ENCODE peak calls at places on chromosomes 7 and 10, in four cellular contexts. C is PC-3, N is GM23248, R is MM.1S. S is an unnamed sample.

GRCh38 chr10:69061305-69062161 is 26.4 kb upstream of the SRGN start:
- DNase-seq in C (peak; percentile 100), N (peak; percentile 98), R (no peak), S (peak; percentile 64)

GRCh38 chr10:117997673-117998072 is 49.1 kb downstream of the RAB11FIP2 start:
- DNase-seq in C (peak; percentile 29), N (no peak), R (no peak), S (no peak)

GRCh38 chr7:157875230-157876179 is 538.7 kb downstream of the DNAJB6 start:
- DNase-seq in C (peak; percentile 38), N (peak; percentile 3), R (no peak), S (peak; percentile 79)

GRCh38 chr7:92517626-92518025 is 10.7 kb downstream of the PEX1 start:
- DNase-seq in C (peak; percentile 4), N (peak; percentile 58), R (no peak), S (no peak)

GRCh38 chr7:79454325-79454960 is 976 bp upstream of the MAGI2 start:
- DNase-seq in C (no peak), N (peak; percentile 77), R (no peak), S (peak; percentile 52)

GRCh38 chr7:98078197-98078870 is 28.3 kb upstream of the LMTK2 start:
- DNase-seq in C (no peak), N (no peak), R (peak; percentile 89), S (no peak)

GRCh38 chr7:97731736-97732370 is at the start of gene TAC1:
- DNase-seq in C (no peak), N (peak; percentile 32), R (no peak), S (peak; percentile 35)

GRCh38 chr7:148434181-148434769 is 156.3 kb upstream of the C7orf33 start:
- DNase-seq in C (no peak), N (peak; percentile 11), R (no peak), S (no peak)

GRCh38 chr7:13903997-13904396 is 85.5 kb downstream of the ETV1 start:
- DNase-seq in C (no peak), N (peak; percentile 77), R (no peak), S (no peak)

GRCh38 chr7:150323682-150324365 is 479 bp upstream of the ACTR3C start:
- DNase-seq in C (peak; percentile 8), N (no peak), R (peak; percentile 14), S (no peak)

GRCh38 chr7:128266891-128267839 is 26.1 kb downstream of the LEP start:
- DNase-seq in C (peak; percentile 13), N (peak; percentile 70), R (no peak), S (peak; percentile 62)

GRCh38 chr7:130096243-130096827 is 26.0 kb downstream of the KLHDC10 start:
- DNase-seq in C (no peak), N (peak; percentile 38), R (no peak), S (no peak)

GRCh38 chr7:31633894-31634494 is 53.0 kb upstream of the PPP1R17 start:
- DNase-seq in C (peak; percentile 80), N (peak; percentile 69), R (peak; percentile 43), S (peak; percentile 84)

GRCh38 chr7:9250876-9251275 is 817.5 kb downstream of the NXPH1 start:
- DNase-seq in C (no peak), N (no peak), R (no peak), S (no peak)

GRCh38 chr7:155190608-155191536 is 106.8 kb upstream of the INSIG1 start:
- DNase-seq in C (peak; percentile 39), N (peak; percentile 73), R (peak; percentile 39), S (peak; percentile 72)

GRCh38 chr7:158763454-158764033 is 58.9 kb upstream of the NCAPG2 start:
- DNase-seq in C (no peak), N (no peak), R (no peak), S (no peak)

GRCh38 chr7:37986780-37987380 is 66.4 kb downstream of the EPDR1 start:
- DNase-seq in C (no peak), N (no peak), R (no peak), S (no peak)

DNA sequence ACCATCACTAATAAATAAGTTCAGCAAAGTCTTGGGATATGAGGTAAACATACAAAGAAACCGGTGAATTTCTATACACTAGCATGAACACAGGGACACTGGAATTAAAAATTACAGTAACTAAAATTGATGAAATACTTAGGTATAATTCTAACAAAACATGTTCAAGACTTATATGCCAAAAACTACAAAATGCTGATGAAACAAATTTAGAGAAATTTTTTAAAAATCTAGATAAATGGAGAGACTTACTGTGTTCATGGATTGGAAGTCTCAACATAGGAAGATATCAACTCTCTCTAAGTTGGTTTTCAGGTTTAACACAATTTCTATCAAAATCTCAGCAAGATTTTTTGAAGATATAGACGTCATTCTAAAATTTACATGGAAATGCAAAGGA is 128.8 kb upstream of the RET start:
- DNase-seq in C (no peak), N (no peak), R (no peak), S (no peak)
- TF ChIP-seq EZH2phosphoT487 in C (no peak), N (no peak), R (no peak), S (no peak)

DNA sequence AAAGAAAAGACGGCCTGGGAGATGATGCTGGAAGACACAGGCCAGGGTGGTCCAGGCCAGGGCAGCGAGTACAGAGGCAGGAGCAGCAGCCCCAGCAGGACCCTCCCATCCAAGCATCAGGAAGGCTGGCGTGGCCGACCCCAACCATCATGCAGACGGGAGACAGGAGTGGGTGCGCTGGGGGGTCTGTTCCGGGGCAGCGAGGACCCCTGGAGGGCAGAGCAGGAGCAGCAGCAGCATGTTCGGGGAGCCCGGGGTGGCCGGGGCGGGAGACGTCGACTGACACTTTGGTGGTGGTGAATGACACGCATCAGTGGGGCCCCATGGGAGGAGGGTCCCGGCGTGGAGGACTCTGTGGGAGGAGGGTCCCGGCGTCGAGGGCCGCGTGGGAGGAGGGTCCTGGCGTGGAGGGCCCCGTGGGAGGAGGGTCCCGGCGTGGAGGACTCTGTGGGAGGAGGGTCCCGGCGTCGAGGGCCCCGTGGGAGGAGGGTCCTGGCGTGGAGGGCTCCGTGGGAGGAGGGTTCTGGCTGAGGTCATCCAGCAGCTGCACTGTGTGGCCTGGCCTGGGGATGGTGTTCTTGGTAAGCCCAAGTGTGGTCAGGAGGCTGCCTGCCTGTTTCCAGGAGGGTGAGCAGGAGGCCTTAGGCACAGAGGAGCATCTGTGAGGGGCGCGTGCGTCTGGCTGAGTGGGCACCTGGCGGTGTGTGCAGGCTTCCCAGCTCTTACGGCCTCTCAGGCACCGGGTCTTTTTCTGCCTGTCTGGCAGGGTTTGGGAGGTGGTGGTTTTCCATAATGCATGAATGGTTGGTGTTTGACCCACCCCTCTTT is 38.9 kb downstream of the FAM20C start:
- DNase-seq in C (no peak), N (no peak), R (no peak), S (no peak)
- H3K4me1 ChIP-seq in C (peaks cover 7% of the 10 kb centered on the region), N (peaks cover 50% of the 10 kb centered on the region), R (no peaks in the 10 kb centered on the region), S (peaks cover 38% of the 10 kb centered on the region)

DNA sequence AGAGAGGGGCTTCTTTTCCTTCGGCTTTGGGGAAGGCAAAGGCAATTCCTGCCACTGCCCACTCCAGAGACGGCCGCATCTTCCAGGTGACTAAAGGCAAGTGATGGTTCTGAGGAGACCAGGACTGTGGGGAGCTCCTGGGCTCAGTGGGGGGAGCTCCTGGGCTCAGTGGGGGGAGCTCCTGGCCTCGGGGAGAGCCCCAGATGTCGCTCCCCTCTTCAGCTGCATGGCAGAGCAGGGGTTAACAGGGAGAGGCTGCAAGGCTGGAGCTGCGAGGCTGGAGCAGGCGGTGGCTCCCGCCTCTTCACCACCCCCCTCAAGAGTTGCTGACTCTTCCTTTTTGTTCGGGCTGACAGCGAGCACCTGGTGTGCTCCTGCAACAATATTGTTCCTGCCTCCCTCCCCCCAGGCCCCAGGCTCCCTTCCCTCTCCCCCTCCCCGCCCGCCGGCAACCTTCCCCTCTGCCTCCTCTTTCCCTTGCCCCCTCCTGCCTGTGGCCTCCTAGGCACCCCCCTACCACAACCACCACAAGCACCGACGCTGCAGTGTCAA is 56.3 kb upstream of the LBX1 start:
- DNase-seq in C (no peak), N (no peak), R (peak; percentile 83), S (no peak)
- TF ChIP-seq EZH2phosphoT487 in C (no peak), N (no peak), R (no peak), S (no peak)

DNA sequence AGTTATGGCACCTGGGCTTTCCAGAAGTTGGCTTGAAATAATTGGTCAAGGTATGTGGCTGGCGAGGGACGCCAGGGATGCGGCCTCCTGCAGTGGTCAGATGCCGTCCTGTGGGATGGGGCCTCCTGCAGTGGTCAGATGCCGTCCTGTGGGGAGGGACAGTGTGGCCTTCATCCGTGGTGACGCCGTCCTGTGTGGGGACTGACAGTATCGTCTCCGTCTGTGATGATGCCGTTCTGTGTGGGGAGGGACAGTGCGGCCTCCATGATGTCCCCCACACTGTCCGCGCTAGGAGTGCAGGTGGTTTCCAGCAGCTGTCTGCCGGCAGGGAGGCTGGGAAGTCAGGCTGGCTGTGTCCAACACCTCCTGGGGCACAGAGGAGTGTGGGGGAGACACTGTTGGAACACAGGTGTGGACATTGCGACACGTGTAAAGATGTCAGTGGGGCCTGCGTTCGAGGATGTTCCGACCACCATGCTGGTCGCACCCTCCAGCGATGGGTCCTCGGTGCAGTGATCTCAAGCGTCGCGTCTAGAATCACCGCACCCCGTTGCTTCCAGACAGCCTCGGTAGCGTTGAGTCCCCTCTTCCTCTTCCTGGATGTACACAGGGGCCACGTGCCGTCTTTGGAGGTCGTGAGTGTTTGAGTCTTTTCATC is 52.6 kb downstream of the INPP5A start:
- DNase-seq in C (no peak), N (no peak), R (no peak), S (no peak)
- H3K4me1 ChIP-seq in C (peaks cover 31% of the 10 kb centered on the region), N (peaks cover 16% of the 10 kb centered on the region), R (no peaks in the 10 kb centered on the region), S (peaks cover 24% of the 10 kb centered on the region)

GRCh38 chr7:140201393-140201792 is 24.6 kb upstream of the KDM7A start:
- DNase-seq in C (no peak), N (no peak), R (no peak), S (no peak)
- TF ChIP-seq EZH2phosphoT487 in C (no peak), N (no peak), R (no peak), S (no peak)

DNA sequence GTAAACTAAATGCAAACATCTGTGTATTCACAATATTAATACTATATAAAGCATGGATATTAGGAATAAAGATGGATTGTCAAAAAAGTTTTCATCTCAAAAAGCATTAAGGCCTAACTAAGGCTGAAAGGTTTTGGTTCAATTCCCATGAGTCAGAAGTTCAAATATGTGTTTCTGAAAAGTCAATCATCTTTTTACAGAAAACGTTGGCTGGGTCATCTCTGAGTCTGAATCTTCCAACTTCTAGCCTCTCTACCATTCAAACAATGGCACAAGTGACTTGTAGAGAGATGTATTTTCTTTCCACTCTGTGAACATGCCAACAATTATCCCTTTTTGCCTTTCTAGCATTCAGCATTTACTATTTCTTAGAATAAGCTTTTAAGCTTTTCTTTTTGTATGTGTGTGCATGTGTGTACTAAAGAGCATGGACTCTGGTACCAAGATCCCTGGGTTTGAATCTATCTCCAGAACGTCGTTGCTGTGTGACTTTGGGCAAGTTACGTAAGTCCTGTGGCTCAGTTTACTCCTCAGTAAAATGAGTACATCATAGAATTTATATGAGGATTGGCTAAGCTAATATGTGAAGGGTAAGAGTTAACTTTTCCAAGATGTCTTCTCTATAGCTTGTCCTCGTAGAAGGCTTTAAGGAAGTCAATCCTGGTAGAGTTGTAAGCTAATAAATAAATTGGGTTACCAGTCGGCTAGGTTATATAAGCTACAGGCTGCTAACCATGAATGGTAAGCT is 156.7 kb downstream of the CRPPA start:
- DNase-seq in C (no peak), N (no peak), R (no peak), S (no peak)
- H3K4me1 ChIP-seq in C (peaks cover 13% of the 10 kb centered on the region), N (peaks cover 8% of the 10 kb centered on the region), R (no peaks in the 10 kb centered on the region), S (no peaks in the 10 kb centered on the region)

GRCh38 chr10:114995468-114995867 is 57.5 kb downstream of the TRUB1 start:
- DNase-seq in C (no peak), N (peak; percentile 43), R (no peak), S (no peak)
- TF ChIP-seq EZH2phosphoT487 in C (no peak), N (no peak), R (no peak), S (no peak)